ENCODE peak calls at places on chromosome 12, in six cellular contexts. J is GM13976; E is stimulated activated CD4-positive, alpha-beta T cell treated with anti-CD3 and anti-CD28 coated beads, Interleukin-12 subunit alpha, Interleukin-12 subunit beta, amount 100 ng/mL, for 24 hours; O is GM04504; B is RKO; Q is Peyer's patch. D is an unnamed sample.
A peak's percentile ranks its signal among the peaks of the same experiment; 100 is the strongest.

GRCh38 chr12:27703720-27704452 is 6.7 kb upstream of the MRPS35 start:
- DNase-seq in J (peak; percentile 73), E (peak; percentile 70), O (peak; percentile 75), B (peak; percentile 86), Q (peak; percentile 91), D (peak; percentile 85)

GRCh38 chr12:22709292-22709691 is 84.3 kb downstream of the ETNK1 start:
- DNase-seq in J (peak; percentile 57), E (no peak), O (no peak), B (peak; percentile 42), Q (no peak), D (peak; percentile 17)

GRCh38 chr12:207804-208203 is 6.2 kb downstream of the SLC6A12 start:
- DNase-seq in J (no peak), E (no peak), O (no peak), B (no peak), Q (no peak), D (no peak)

GRCh38 chr12:20250761-20251160 is 117.6 kb upstream of the PDE3A start:
- DNase-seq in J (no peak), E (no peak), O (no peak), B (no peak), Q (no peak), D (no peak)

GRCh38 chr12:20696181-20696580 is 1.0 kb downstream of the SLCO1C1 start:
- DNase-seq in J (no peak), E (no peak), O (no peak), B (no peak), Q (no peak), D (no peak)

GRCh38 chr12:105765053-105766019 is 373.4 kb downstream of the NUAK1 start:
- DNase-seq in J (no peak), E (no peak), O (no peak), B (no peak), Q (no peak), D (no peak)

GRCh38 chr12:85979641-85980040 is 105.5 kb downstream of the NTS start:
- DNase-seq in J (no peak), E (no peak), O (no peak), B (no peak), Q (no peak), D (no peak)

GRCh38 chr12:26239508-26240328 is 44.3 kb downstream of the SSPN start:
- DNase-seq in J (no peak), E (no peak), O (peak; percentile 95), B (no peak), Q (no peak), D (no peak)

GRCh38 chr12:109967383-109968031 is 28.7 kb downstream of the GIT2 start:
- DNase-seq in J (no peak), E (no peak), O (no peak), B (no peak), Q (peak; percentile 68), D (peak; percentile 16)

GRCh38 chr12:104133861-104134260 is 4.1 kb downstream of the NFYB start:
- DNase-seq in J (no peak), E (no peak), O (no peak), B (no peak), Q (no peak), D (no peak)